ENCODE peak calls at places on chromosomes 7 and 10, in six cellular contexts. H is OCI-LY7, G is SK-N-SH, Y is GM23338, U is HCT116, E is neural progenitor cell. J is an unnamed sample.

GRCh38 chr10:71706216-71707121 is 13.1 kb downstream of the C10orf105 start:
- DNase-seq in H (no peak), G (no peak), Y (no peak), U (no peak), E (no peak), J (no peak)

GRCh38 chr7:77498659-77499379 is 38.3 kb upstream of the PTPN12 start:
- DNase-seq in H (no peak), G (no peak), Y (no peak), U (no peak), E (no peak), J (no peak)

GRCh38 chr7:130489140-130489967 is 2.5 kb upstream of the MEST start:
- DNase-seq in H (no peak), G (peak), Y (no peak), U (no peak), E (peak), J (no peak)

GRCh38 chr7:128389085-128389814 is 20.5 kb downstream of the IMPDH1 start:
- DNase-seq in H (no peak), G (peak), Y (peak), U (no peak), E (peak), J (no peak)

GRCh38 chr10:102620615-102621417 is 23.5 kb upstream of the TRIM8 start:
- DNase-seq in H (no peak), G (no peak), Y (no peak), U (no peak), E (no peak), J (no peak)

GRCh38 chr10:109746861-109747260 is 176.4 kb downstream of the XPNPEP1 start:
- DNase-seq in H (no peak), G (no peak), Y (no peak), U (no peak), E (no peak), J (no peak)

GRCh38 chr10:76881477-76882220 is 756.0 kb downstream of the KCNMA1 start:
- DNase-seq in H (no peak), G (no peak), Y (no peak), U (no peak), E (no peak), J (peak)

GRCh38 chr7:91929463-91929862 is 11.2 kb upstream of the AKAP9 start:
- DNase-seq in H (no peak), G (no peak), Y (no peak), U (no peak), E (no peak), J (no peak)

GRCh38 chr7:43244232-43244631 is 131.8 kb downstream of the HECW1 start:
- DNase-seq in H (no peak), G (no peak), Y (no peak), U (no peak), E (no peak), J (peak)

GRCh38 chr10:114285961-114286441 is 46.9 kb downstream of the VWA2 start:
- DNase-seq in H (no peak), G (no peak), Y (peak), U (no peak), E (no peak), J (no peak)

GRCh38 chr7:114273218-114273617 is 141.4 kb upstream of the FOXP2 start:
- DNase-seq in H (no peak), G (no peak), Y (no peak), U (no peak), E (no peak), J (no peak)

GRCh38 chr7:6530626-6531491 is 20.4 kb downstream of the GRID2IP start:
- DNase-seq in H (peak), G (peak), Y (peak), U (no peak), E (peak), J (no peak)

GRCh38 chr10:58477122-58477521 is 35.5 kb upstream of the BICC1 start:
- DNase-seq in H (no peak), G (no peak), Y (peak), U (no peak), E (peak), J (peak)

GRCh38 chr7:103296901-103297836 is at the start of gene PMPCB:
- DNase-seq in H (peak), G (peak), Y (peak), U (peak), E (peak), J (peak)

GRCh38 chr10:86936661-86937501 is 20.5 kb downstream of the MMRN2 start:
- DNase-seq in H (no peak), G (no peak), Y (no peak), U (no peak), E (no peak), J (peak)

GRCh38 chr10:113680172-113681111 is 730 bp downstream of the CASP7 start:
- DNase-seq in H (peak), G (no peak), Y (peak), U (no peak), E (no peak), J (peak)

GRCh38 chr7:74684473-74684872 is 27.0 kb downstream of the GTF2I start:
- DNase-seq in H (no peak), G (no peak), Y (no peak), U (no peak), E (no peak), J (no peak)
- H3K4me3 ChIP-seq in H (no peak), G (no peak), Y (no peak), U (no peak), E (no peak), J (no peak)

GRCh38 chr7:50626286-50626685 is 61.1 kb upstream of the DDC start:
- DNase-seq in H (no peak), G (no peak), Y (no peak), U (no peak), E (no peak), J (no peak)
- TF ChIP-seq EZH2phosphoT487 in H (no peak), G (no peak), Y (no peak), U (no peak), E (no peak), J (no peak)

DNA sequence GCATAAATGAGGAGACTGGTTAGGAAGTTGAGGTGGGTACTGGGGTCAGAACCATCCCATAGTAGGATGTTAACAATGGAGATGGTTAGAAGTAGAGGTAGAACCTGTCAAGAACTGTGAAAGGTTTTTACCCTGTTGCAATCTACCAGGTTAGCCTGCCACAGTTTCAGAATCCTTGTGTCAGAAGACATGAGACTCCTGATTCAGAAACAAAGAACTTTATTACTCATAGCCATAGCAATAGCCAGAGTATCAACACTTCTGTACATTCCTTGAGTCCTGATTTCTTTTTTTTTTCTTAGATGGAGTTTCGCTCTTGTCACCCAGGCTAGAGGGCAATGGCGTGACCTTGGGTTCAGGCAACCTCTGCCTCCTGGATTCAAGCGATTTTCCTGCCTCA is 200.9 kb downstream of the GRM3 start:
- DNase-seq in H (no peak), G (no peak), Y (no peak), U (no peak), E (no peak), J (no peak)
- H3K27ac ChIP-seq in H (no peak), G (no peak), Y (no peak), U (no peak), E (no peak), J (no peak)

DNA sequence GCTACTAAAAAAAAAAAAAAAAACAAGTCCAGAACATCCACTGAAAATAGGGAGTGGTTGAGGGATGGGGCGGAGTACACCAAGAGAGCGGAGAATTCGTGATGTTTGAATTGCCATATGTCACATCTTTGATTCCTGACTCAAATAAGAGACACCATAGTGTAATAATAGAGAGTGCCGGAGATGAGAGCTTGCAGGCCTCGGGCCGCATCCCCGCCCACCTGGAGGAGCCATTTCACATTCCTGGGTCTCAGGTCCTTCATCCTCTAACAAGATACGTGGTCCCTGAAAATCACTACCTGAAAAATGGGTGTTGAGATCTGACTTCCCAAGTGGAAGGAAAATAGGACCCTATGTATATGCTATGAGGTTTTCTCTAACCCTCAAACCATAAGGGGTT is 46.8 kb downstream of the KIAA1549 start:
- DNase-seq in H (no peak), G (no peak), Y (no peak), U (no peak), E (no peak), J (no peak)
- H3K4me3 ChIP-seq in H (no peak), G (no peak), Y (no peak), U (no peak), E (no peak), J (peak)

DNA sequence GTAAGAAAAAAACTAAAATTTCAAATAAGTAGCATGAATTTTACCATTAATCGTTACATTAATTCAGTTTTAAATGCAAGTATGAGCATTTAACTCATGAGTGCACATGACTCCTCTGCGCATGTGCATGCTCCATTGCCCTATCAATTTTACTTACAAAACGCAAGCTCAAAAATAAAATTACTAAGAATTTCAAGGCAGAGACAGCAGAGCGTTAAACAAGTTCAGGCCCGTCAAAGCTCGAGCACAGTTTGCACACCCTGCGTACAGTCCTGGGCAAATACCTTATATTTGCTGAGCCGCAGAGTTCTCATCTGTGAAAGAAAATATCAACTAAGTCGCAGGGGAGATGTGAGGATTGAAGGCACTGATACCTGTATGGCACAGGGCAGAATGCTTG is 373.6 kb downstream of the BBS9 start:
- DNase-seq in H (no peak), G (no peak), Y (no peak), U (no peak), E (no peak), J (no peak)
- TF ChIP-seq EZH2phosphoT487 in H (no peak), G (no peak), Y (no peak), U (no peak), E (no peak), J (no peak)

DNA sequence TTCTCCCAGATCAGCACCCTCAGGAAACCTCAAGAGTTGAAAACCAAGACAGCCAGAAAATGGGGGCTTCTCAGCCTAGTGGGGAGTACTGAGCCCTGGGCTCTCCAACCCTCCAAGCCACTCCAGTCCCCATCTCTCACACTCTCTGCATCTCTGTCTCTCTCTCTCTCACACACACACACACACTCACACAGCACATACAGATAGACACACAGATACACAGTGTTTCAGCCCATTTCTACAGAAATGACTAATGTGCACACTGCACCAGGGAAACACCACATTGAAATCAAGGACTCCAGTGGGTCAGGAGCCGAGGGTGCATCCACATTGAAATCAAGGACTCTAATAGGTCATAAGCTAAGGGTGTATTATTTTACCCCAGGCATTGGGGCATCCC is 107.5 kb downstream of the MKI67 start:
- DNase-seq in H (no peak), G (no peak), Y (no peak), U (no peak), E (no peak), J (no peak)
- H3K27ac ChIP-seq in H (no peak), G (no peak), Y (no peak), U (no peak), E (no peak), J (no peak)

J was measured in GM23248.